ENCODE peak calls at places on chromosomes 12 and 14, in six cellular contexts. B is NCI-H510A treated with DMSO at 0.1 percent for 48 hours, S is SHP77, N is GM13977, K is tibial artery, O is neural progenitor cell. L is an unnamed sample.

GRCh38 chr14:60509438-60510253 is 700 bp downstream of the SIX6 start:
- DNase-seq in B (peak; percentile 55), S (no peak), N (no peak), K (peak; percentile 60), O (peak; percentile 68), L (no peak)

GRCh38 chr12:2017724-2018337 is 13.6 kb upstream of the DCP1B start:
- DNase-seq in B (no peak), S (no peak), N (no peak), K (no peak), O (peak; percentile 49), L (no peak)

GRCh38 chr14:75905505-75905904 is 76.3 kb downstream of the TGFB3 start:
- DNase-seq in B (no peak), S (no peak), N (no peak), K (no peak), O (no peak), L (peak; percentile 64)

GRCh38 chr14:93329965-93330608 is 2.7 kb downstream of the BTBD7 start:
- DNase-seq in B (no peak), S (no peak), N (no peak), K (no peak), O (no peak), L (no peak)

GRCh38 chr12:115042341-115042740 is 358.4 kb upstream of the TBX3 start:
- DNase-seq in B (no peak), S (no peak), N (no peak), K (no peak), O (no peak), L (no peak)

GRCh38 chr12:105882404-105882803 is 256.4 kb downstream of the NUAK1 start:
- DNase-seq in B (no peak), S (no peak), N (no peak), K (no peak), O (peak; percentile 32), L (no peak)

GRCh38 chr14:41154143-41154807 is 452.4 kb upstream of the LRFN5 start:
- DNase-seq in B (no peak), S (no peak), N (no peak), K (no peak), O (no peak), L (no peak)

GRCh38 chr12:132014092-132014914 is 64.6 kb downstream of the EP400 start:
- DNase-seq in B (no peak), S (no peak), N (no peak), K (peak; percentile 54), O (no peak), L (no peak)

GRCh38 chr12:25825494-25825893 is 133.0 kb upstream of the RASSF8 start:
- DNase-seq in B (no peak), S (no peak), N (no peak), K (no peak), O (no peak), L (no peak)

GRCh38 chr12:110555509-110556406 is 27.4 kb downstream of the PPTC7 start:
- DNase-seq in B (no peak), S (no peak), N (no peak), K (no peak), O (no peak), L (no peak)

GRCh38 chr12:130953783-130954543 is at the start of gene ADGRD1:
- DNase-seq in B (no peak), S (no peak), N (peak; percentile 62), K (peak; percentile 81), O (no peak), L (peak; percentile 69)

GRCh38 chr14:102479777-102480176 is 29.8 kb downstream of the ANKRD9 start:
- DNase-seq in B (peak; percentile 67), S (peak; percentile 87), N (no peak), K (no peak), O (no peak), L (peak; percentile 60)

GRCh38 chr12:13176257-13176656 is 20.3 kb upstream of the EMP1 start:
- DNase-seq in B (no peak), S (no peak), N (no peak), K (no peak), O (no peak), L (no peak)

GRCh38 chr12:63917864-63918742 is 73.6 kb downstream of the SRGAP1 start:
- DNase-seq in B (peak; percentile 59), S (peak; percentile 53), N (no peak), K (no peak), O (no peak), L (no peak)

GRCh38 chr12:49910331-49911212 is 6.9 kb upstream of the FAIM2 start:
- DNase-seq in B (no peak), S (no peak), N (no peak), K (no peak), O (no peak), L (no peak)

GRCh38 chr12:104494816-104495158 is 38.0 kb downstream of the CHST11 start:
- DNase-seq in B (no peak), S (no peak), N (no peak), K (no peak), O (no peak), L (no peak)

GRCh38 chr12:5429741-5430557 is 2.0 kb upstream of the NTF3 start:
- DNase-seq in B (no peak), S (no peak), N (no peak), K (no peak), O (peak; percentile 69), L (no peak)

GRCh38 chr14:101880016-101880297 is 84.4 kb upstream of the DYNC1H1 start:
- DNase-seq in B (no peak), S (no peak), N (peak; percentile 50), K (no peak), O (no peak), L (no peak)

GRCh38 chr12:57592551-57593165 is 1.7 kb downstream of the PIP4K2C start:
- DNase-seq in B (no peak), S (no peak), N (no peak), K (no peak), O (no peak), L (no peak)

GRCh38 chr12:1613860-1614259 is 15.2 kb upstream of the WNT5B start:
- DNase-seq in B (no peak), S (no peak), N (no peak), K (no peak), O (no peak), L (no peak)

GRCh38 chr12:120286768-120287490 is 4.8 kb downstream of the RNU4-2 start:
- DNase-seq in B (no peak), S (no peak), N (no peak), K (no peak), O (no peak), L (no peak)

GRCh38 chr12:25495336-25496097 is 57.6 kb downstream of the LMNTD1 start:
- DNase-seq in B (no peak), S (no peak), N (no peak), K (no peak), O (no peak), L (no peak)

GRCh38 chr14:105701456-105702274 is 175.3 kb downstream of the TMEM121 start:
- DNase-seq in B (no peak), S (no peak), N (no peak), K (peak; percentile 37), O (no peak), L (no peak)

GRCh38 chr12:113855998-113856397 is 110.1 kb downstream of the RBM19 start:
- DNase-seq in B (peak; percentile 38), S (no peak), N (no peak), K (no peak), O (no peak), L (peak; percentile 61)

GRCh38 chr14:78764240-78764639 is 594.1 kb downstream of the NRXN3 start:
- DNase-seq in B (no peak), S (no peak), N (no peak), K (no peak), O (no peak), L (no peak)

GRCh38 chr12:120687570-120688289 is 781 bp downstream of the MLEC start:
- DNase-seq in B (no peak), S (no peak), N (no peak), K (no peak), O (peak; percentile 62), L (peak; percentile 41)

GRCh38 chr14:77181603-77182437 is at the start of gene TMEM63C:
- DNase-seq in B (peak; percentile 93), S (peak; percentile 96), N (peak; percentile 76), K (no peak), O (peak; percentile 98), L (no peak)

GRCh38 chr12:110372056-110372425 is 31.5 kb downstream of the ANAPC7 start:
- DNase-seq in B (no peak), S (no peak), N (no peak), K (no peak), O (no peak), L (no peak)

GRCh38 chr14:87063181-87063580 is 929.8 kb downstream of the GALC start:
- DNase-seq in B (no peak), S (no peak), N (no peak), K (no peak), O (no peak), L (no peak)

GRCh38 chr14:78902010-78902623 is 731.9 kb downstream of the NRXN3 start:
- DNase-seq in B (peak; percentile 7), S (peak; percentile 52), N (no peak), K (no peak), O (peak; percentile 79), L (peak; percentile 21)

GRCh38 chr14:31926123-31926522 is 151.0 kb upstream of the ARHGAP5 start:
- DNase-seq in B (peak; percentile 27), S (peak; percentile 78), N (peak; percentile 58), K (no peak), O (peak; percentile 70), L (no peak)

GRCh38 chr12:10607885-10608458 is 5.4 kb downstream of the MAGOHB start:
- DNase-seq in B (no peak), S (no peak), N (no peak), K (no peak), O (no peak), L (no peak)

GRCh38 chr14:55889124-55889523 is 229.1 kb upstream of the PELI2 start:
- DNase-seq in B (no peak), S (peak; percentile 82), N (no peak), K (no peak), O (no peak), L (no peak)

GRCh38 chr12:663293-663871 is at the start of gene NINJ2:
- DNase-seq in B (no peak), S (no peak), N (no peak), K (no peak), O (no peak), L (peak; percentile 30)

GRCh38 chr12:88448337-88448944 is 131.8 kb downstream of the KITLG start:
- DNase-seq in B (peak; percentile 95), S (peak; percentile 59), N (no peak), K (no peak), O (peak; percentile 52), L (no peak)

GRCh38 chr12:43338848-43339526 is 213.0 kb downstream of the ADAMTS20 start:
- DNase-seq in B (no peak), S (peak; percentile 18), N (no peak), K (no peak), O (peak; percentile 63), L (no peak)

GRCh38 chr12:127629066-127629820 is 637.7 kb upstream of the TMEM132C start:
- DNase-seq in B (no peak), S (no peak), N (no peak), K (no peak), O (no peak), L (no peak)

L was measured in left cardiac atrium.